ENCODE peak calls at places on chromosomes 11 and 22, in five cellular contexts. X is cardiac muscle cell, B is Panc1, J is CD14-positive monocyte, C is heart left ventricle. D is an unnamed sample.

GRCh38 chr11:60345489-60345888 is 18.4 kb downstream of the MS4A6E start:
- DNase-seq in C (no peak), X (peak), J (no peak), B (no peak), D (peak)

GRCh38 chr22:43198126-43198525 is 11.2 kb upstream of the TTLL12 start:
- DNase-seq in C (peak), X (no peak), B (no peak), J (no peak), D (no peak)

GRCh38 chr22:20721409-20722218 is 52.3 kb upstream of the SERPIND1 start:
- DNase-seq in B (no peak), X (no peak), J (no peak), C (no peak), D (no peak)

GRCh38 chr11:20351151-20351550 is 12.4 kb upstream of the HTATIP2 start:
- DNase-seq in C (no peak), X (no peak), J (no peak), B (no peak), D (no peak)

GRCh38 chr11:102047305-102047924 is at the start of gene CFAP300:
- DNase-seq in X (peak), B (no peak), J (no peak), C (peak), D (peak)

GRCh38 chr11:58726594-58727414 is 4.9 kb downstream of the GLYAT start:
- DNase-seq in J (no peak), X (no peak), B (no peak), C (no peak), D (no peak)

GRCh38 chr11:31805037-31805628 is 6.0 kb downstream of the PAX6 start:
- DNase-seq in B (no peak), J (no peak), X (no peak), C (no peak), D (peak)

GRCh38 chr22:40463727-40464126 is 93.3 kb downstream of the SGSM3 start:
- DNase-seq in B (no peak), X (no peak), C (no peak), J (no peak), D (no peak)

GRCh38 chr11:117591316-117592039 is 205.5 kb downstream of the DSCAML1 start:
- DNase-seq in C (no peak), B (no peak), X (no peak), J (peak), D (no peak)

GRCh38 chr11:13228569-13228968 is 49.0 kb upstream of the BMAL1 start:
- DNase-seq in C (no peak), B (no peak), X (no peak), J (no peak), D (no peak)

GRCh38 chr22:37279469-37279868 is 2.8 kb upstream of the CYTH4 start:
- DNase-seq in J (no peak), X (no peak), C (no peak), B (no peak), D (no peak)

GRCh38 chr11:64095949-64096348 is 60.2 kb downstream of the FLRT1 start:
- DNase-seq in B (no peak), J (no peak), X (no peak), C (no peak), D (no peak)

GRCh38 chr22:44085743-44086741 is 61.9 kb downstream of the PARVB start:
- DNase-seq in C (peak), B (peak), X (peak), J (no peak), D (peak)

GRCh38 chr11:12276831-12277475 is 100.4 kb upstream of the PARVA start:
- DNase-seq in J (no peak), B (no peak), C (no peak), X (no peak), D (no peak)

GRCh38 chr11:60951909-60952741 is at the start of gene SLC15A3:
- DNase-seq in X (peak), J (peak), B (no peak), C (peak), D (peak)

GRCh38 chr11:64322925-64323260 is 5.0 kb downstream of the PRDX5 start:
- DNase-seq in X (no peak), B (no peak), C (no peak), J (no peak), D (no peak)

GRCh38 chr22:27099896-27100295 is 442.5 kb downstream of the MIAT start:
- DNase-seq in B (no peak), J (no peak), X (no peak), C (no peak), D (no peak)

GRCh38 chr22:37957232-37957631 is 3.7 kb downstream of the POLR2F start:
- DNase-seq in C (no peak), J (no peak), B (no peak), X (no peak), D (no peak)

GRCh38 chr11:5701184-5701583 is 11.6 kb downstream of the TRIM22 start:
- DNase-seq in J (no peak), C (no peak), B (no peak), X (no peak), D (no peak)

GRCh38 chr11:118634435-118635236 is 27.2 kb downstream of the PHLDB1 start:
- DNase-seq in C (peak), J (peak), B (no peak), X (peak), D (peak)

GRCh38 chr11:1544536-1544935 is 27.5 kb downstream of the DUSP8 start:
- DNase-seq in X (no peak), B (no peak), J (no peak), C (no peak), D (no peak)

GRCh38 chr22:25485626-25486545 is 78.6 kb upstream of the GRK3 start:
- DNase-seq in X (no peak), C (no peak), B (no peak), J (no peak), D (no peak)

GRCh38 chr22:31977141-31977781 is 32.9 kb downstream of the YWHAH start:
- DNase-seq in B (peak), X (peak), C (peak), J (peak), D (peak)

GRCh38 chr11:68827733-68828132 is 14.0 kb downstream of the CPT1A start:
- DNase-seq in X (no peak), C (no peak), B (no peak), J (no peak), D (no peak)
- TF ChIP-seq CTCF in X (no peak), C (no peak), B (no peak), J (peak), D (no peak)

DNA sequence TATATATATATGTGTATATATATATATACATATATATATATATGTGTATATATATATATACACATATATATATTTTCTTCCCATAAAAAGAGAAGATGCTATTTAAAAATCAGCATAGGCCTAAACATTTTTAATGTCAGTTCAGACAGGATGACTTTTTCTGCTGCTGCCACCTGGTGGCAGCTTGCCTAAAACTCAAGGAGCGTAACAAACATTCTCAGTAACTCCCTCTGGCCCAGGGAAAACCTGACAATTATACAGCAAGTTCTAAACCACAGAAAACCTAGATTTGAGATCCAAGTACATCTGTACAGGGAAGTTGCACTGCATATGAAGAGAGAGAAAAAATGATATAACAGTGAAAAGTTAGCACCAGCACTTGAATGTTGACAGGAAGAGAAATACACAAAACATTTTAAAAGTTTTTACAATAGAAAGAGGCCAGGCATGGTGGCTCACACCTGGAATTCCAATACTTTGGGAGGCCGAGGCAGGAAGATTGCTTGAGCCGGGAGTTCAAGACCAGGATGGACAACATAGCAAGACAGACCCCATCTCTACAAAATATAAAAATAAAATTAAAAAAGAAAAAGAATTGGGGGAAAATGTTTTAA is 16.6 kb downstream of the OR8A1 start:
- DNase-seq in C (peak), J (no peak), X (peak), B (peak), D (peak)
- TF ChIP-seq CTCF in C (peak), J (peak), X (peak), B (peak), D (peak)

GRCh38 chr11:120626791-120627190 is 115.2 kb downstream of the GRIK4 start:
- DNase-seq in X (no peak), B (no peak), J (no peak), C (peak), D (no peak)
- TF ChIP-seq CTCF in X (no peak), B (no peak), J (no peak), C (no peak), D (no peak)

GRCh38 chr11:9385288-9385902 is 943 bp downstream of the IPO7 start:
- DNase-seq in X (no peak), B (peak), J (no peak), C (no peak), D (no peak)
- TF ChIP-seq CTCF in X (no peak), B (no peak), J (no peak), C (no peak), D (no peak)

DNA sequence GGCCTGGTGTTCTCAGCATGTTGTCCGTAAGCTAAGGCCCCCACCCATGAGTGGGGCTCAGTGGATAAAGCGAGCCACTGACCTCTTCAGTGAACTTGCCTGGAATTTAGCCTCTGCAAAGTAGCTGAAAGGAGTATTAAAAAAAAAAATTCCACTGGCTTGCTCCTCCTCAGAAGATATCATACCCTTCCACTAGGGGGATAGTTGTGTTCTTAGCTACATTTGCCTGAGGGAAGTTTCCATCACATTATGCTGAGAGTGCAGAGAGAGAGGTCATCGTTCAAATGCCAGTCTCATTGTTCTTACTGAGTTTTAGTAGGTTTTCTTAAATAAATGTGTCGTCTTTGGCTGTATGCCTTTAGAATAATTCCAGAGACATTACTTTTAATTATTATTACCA is 879.7 kb downstream of the JRKL start:
- DNase-seq in C (no peak), X (peak), B (no peak), J (no peak), D (no peak)
- TF ChIP-seq CTCF in C (no peak), X (peak), B (no peak), J (no peak), D (peak)